ENCODE peak calls at places on chromosomes 6 and 20, in four cellular contexts. N, D, Q and A are unnamed samples.

GRCh38 chr6:35061102-35061615 is 80.0 kb downstream of the TCP11 start:
- DNase-seq in N (no peak), D (no peak), Q (no peak), A (no peak)

GRCh38 chr20:46990811-46991567 is 96.3 kb downstream of the EYA2 start:
- DNase-seq in N (no peak), D (no peak), Q (no peak), A (no peak)

GRCh38 chr6:8589941-8590676 is 154.8 kb upstream of the SLC35B3 start:
- DNase-seq in N (no peak), D (no peak), Q (no peak), A (no peak)

GRCh38 chr20:370977-371754 is 9.4 kb upstream of the TRIB3 start:
- DNase-seq in N (no peak), D (no peak), Q (no peak), A (no peak)

GRCh38 chr20:57600324-57601210 is 19.7 kb downstream of the ZBP1 start:
- DNase-seq in N (no peak), D (no peak), Q (no peak), A (no peak)

GRCh38 chr6:24936641-24937317 is 1.0 kb upstream of the RIPOR2 start:
- DNase-seq in N (peak; percentile 44), D (no peak), Q (no peak), A (no peak)

GRCh38 chr20:346640-347316 is at the start of gene NRSN2:
- DNase-seq in N (no peak), D (peak; percentile 11), Q (no peak), A (peak; percentile 75)

GRCh38 chr6:26519359-26519758 is 18.8 kb upstream of the HMGN4 start:
- DNase-seq in N (no peak), D (no peak), Q (no peak), A (no peak)

GRCh38 chr20:33862709-33863403 is 51.7 kb downstream of the CHMP4B start:
- DNase-seq in N (peak; percentile 13), D (peak; percentile 55), Q (peak; percentile 39), A (no peak)

GRCh38 chr6:31216208-31216898 is 45.9 kb upstream of the POU5F1 start:
- DNase-seq in N (no peak), D (no peak), Q (no peak), A (no peak)

GRCh38 chr6:85462673-85463072 is 12.8 kb downstream of the NT5E start:
- DNase-seq in N (no peak), D (no peak), Q (no peak), A (no peak)

GRCh38 chr6:44869321-44869897 is 458.7 kb upstream of the RUNX2 start:
- DNase-seq in N (no peak), D (no peak), Q (no peak), A (no peak)

GRCh38 chr20:34112600-34113061 is 588 bp upstream of the EIF2S2 start:
- DNase-seq in N (no peak), D (no peak), Q (no peak), A (no peak)

GRCh38 chr6:118639054-118639964 is 12.1 kb downstream of the CEP85L start:
- DNase-seq in N (no peak), D (no peak), Q (no peak), A (no peak)

GRCh38 chr20:8646026-8646425 is 422.9 kb upstream of the PLCB4 start:
- DNase-seq in N (no peak), D (no peak), Q (no peak), A (no peak)

GRCh38 chr6:46042355-46042999 is 26.8 kb upstream of the CLIC5 start:
- DNase-seq in N (no peak), D (no peak), Q (no peak), A (peak; percentile 25)

GRCh38 chr6:125913864-125914351 is 42.7 kb upstream of the HINT3 start:
- DNase-seq in N (no peak), D (no peak), Q (no peak), A (no peak)

GRCh38 chr20:15847415-15847814 is 725.8 kb downstream of the KIF16B start:
- DNase-seq in N (no peak), D (no peak), Q (no peak), A (no peak)

GRCh38 chr6:33630014-33630413 is 8.9 kb downstream of the ITPR3 start:
- DNase-seq in N (no peak), D (no peak), Q (no peak), A (peak; percentile 61)

GRCh38 chr6:10316327-10316726 is 98.5 kb downstream of the TFAP2A start:
- DNase-seq in N (no peak), D (no peak), Q (no peak), A (no peak)

GRCh38 chr6:149217466-149217888 is 100.0 kb upstream of the TAB2 start:
- DNase-seq in N (no peak), D (no peak), Q (no peak), A (no peak)

GRCh38 chr6:167676000-167676665 is 150.6 kb upstream of the AFDN start:
- DNase-seq in N (no peak), D (no peak), Q (no peak), A (no peak)